ENCODE peak calls at places on chromosomes 12 and 14, in eight cellular contexts. W is vagina; G is tibial nerve; J is kidney epithelial cell; S is heart right ventricle; F is astrocyte; K is CD8-positive, alpha-beta T cell; T is lower leg skin. R is an unnamed sample.

GRCh38 chr14:38419579-38419978 is 163.7 kb upstream of the CLEC14A start:
- DNase-seq in T (no peak), K (no peak), W (no peak), S (no peak), G (no peak), F (peak; percentile 10), J (no peak), R (no peak)

GRCh38 chr12:72071030-72071429 is 132.4 kb downstream of the TPH2 start:
- DNase-seq in J (no peak), F (no peak), T (no peak), K (no peak), S (no peak), W (no peak), G (no peak), R (no peak)

GRCh38 chr12:45050751-45051489 is at the start of gene DBX2:
- DNase-seq in G (no peak), F (no peak), S (no peak), W (no peak), J (no peak), T (no peak), K (no peak), R (no peak)

GRCh38 chr14:100405752-100406455 is 82.8 kb downstream of the SLC25A47 start:
- DNase-seq in J (no peak), S (no peak), F (no peak), T (no peak), K (no peak), G (no peak), W (no peak), R (no peak)

GRCh38 chr14:22510527-22511110 is 78.4 kb downstream of the DAD1 start:
- DNase-seq in F (peak; percentile 86), J (no peak), W (no peak), T (no peak), K (no peak), G (no peak), S (no peak), R (no peak)

GRCh38 chr14:91872011-91872476 is 4.7 kb upstream of the TC2N start:
- DNase-seq in S (no peak), T (peak; percentile 46), W (no peak), J (no peak), G (peak; percentile 37), K (peak; percentile 52), F (no peak), R (no peak)

GRCh38 chr12:98901189-98901588 is 256.1 kb downstream of the APAF1 start:
- DNase-seq in T (no peak), G (no peak), F (no peak), K (no peak), J (no peak), W (no peak), S (no peak), R (no peak)

GRCh38 chr14:91269076-91269991 is 24.8 kb upstream of the GPR68 start:
- DNase-seq in K (no peak), G (no peak), S (no peak), F (no peak), W (no peak), T (no peak), J (no peak), R (no peak)

GRCh38 chr12:9731797-9732196 is 1.1 kb downstream of the CLECL1 start:
- DNase-seq in F (no peak), G (no peak), W (no peak), S (no peak), J (no peak), T (no peak), K (no peak), R (no peak)

GRCh38 chr14:100657780-100658513 is 68.7 kb upstream of the DLK1 start:
- DNase-seq in T (no peak), J (no peak), S (no peak), W (no peak), K (no peak), G (no peak), F (no peak), R (no peak)

GRCh38 chr12:104414581-104415305 is 42.0 kb upstream of the CHST11 start:
- DNase-seq in T (no peak), G (no peak), F (peak; percentile 38), K (no peak), J (no peak), S (no peak), W (no peak), R (no peak)

GRCh38 chr12:65192963-65193516 is 23.7 kb downstream of the LEMD3 start:
- DNase-seq in K (no peak), F (peak; percentile 12), G (no peak), T (no peak), S (no peak), W (no peak), J (no peak), R (no peak)

GRCh38 chr12:65631621-65632111 is 192.6 kb upstream of the HMGA2 start:
- DNase-seq in F (peak; percentile 100), T (peak; percentile 83), J (peak; percentile 99), K (no peak), W (no peak), G (no peak), S (peak; percentile 21), R (no peak)

GRCh38 chr12:13205809-13206559 is 9.5 kb downstream of the EMP1 start:
- DNase-seq in G (no peak), K (no peak), S (no peak), W (no peak), T (no peak), F (peak; percentile 99), J (peak; percentile 92), R (no peak)

GRCh38 chr14:88729159-88729558 is 63.6 kb downstream of the EML5 start:
- DNase-seq in F (no peak), W (no peak), G (no peak), J (no peak), K (no peak), S (no peak), T (no peak), R (no peak)
- TF ChIP-seq CTCF in F (peak; percentile 32), W (no peak), G (no peak), J (peak; percentile 10), K (no peak), S (no peak), T (no peak), R (peak; percentile 36)

DNA sequence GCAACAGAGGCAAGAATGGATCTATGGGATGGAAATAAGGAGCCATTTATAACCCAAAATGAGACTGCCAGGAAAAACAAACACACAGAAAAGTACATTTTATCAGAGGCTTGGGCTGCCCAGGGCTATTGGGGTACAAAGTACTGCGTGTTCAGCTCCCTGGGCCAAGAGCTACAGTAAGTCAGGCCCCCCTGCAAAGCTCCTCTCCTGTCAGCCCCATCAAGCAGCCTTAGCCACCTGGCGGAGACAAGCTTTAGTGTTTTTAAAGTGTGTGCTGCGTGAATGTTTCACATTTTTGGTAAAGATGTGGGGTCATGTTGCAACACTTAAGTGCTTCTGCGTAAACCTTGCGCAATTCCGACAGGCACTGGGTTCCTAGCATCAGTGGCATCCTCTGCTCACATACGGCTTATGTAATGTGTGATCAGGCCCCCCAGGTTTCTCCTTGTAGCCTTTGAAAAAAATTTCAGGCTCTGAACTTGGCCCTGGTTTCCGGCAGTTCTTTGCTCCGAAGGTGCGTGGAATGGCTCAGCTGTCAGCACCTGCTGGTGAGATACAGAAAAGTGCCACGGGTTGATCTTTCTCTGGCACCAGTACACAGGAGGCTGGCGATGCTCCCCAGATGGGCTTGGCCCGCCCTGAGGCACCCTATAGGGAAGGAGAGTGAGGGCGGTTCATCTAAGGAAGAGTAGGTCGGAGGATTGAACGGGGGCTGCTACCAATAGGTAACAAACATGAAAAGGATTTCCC is 198.7 kb upstream of the EEA1 start:
- DNase-seq in J (no peak), F (peak; percentile 70), T (peak; percentile 34), S (peak; percentile 82), K (no peak), G (no peak), W (no peak), R (no peak)
- TF ChIP-seq CTCF in J (no peak), F (no peak), T (no peak), S (peak; percentile 49), K (no peak), G (no peak), W (no peak), R (peak; percentile 15)

GRCh38 chr14:68910540-68910939 is 68.6 kb downstream of the ACTN1 start:
- DNase-seq in W (no peak), F (no peak), J (no peak), G (no peak), K (no peak), S (no peak), T (no peak), R (no peak)
- TF ChIP-seq CTCF in W (no peak), F (no peak), J (no peak), G (no peak), K (no peak), S (no peak), T (no peak), R (no peak)

GRCh38 chr12:6570264-6570887 is 2.3 kb upstream of the NOP2 start:
- DNase-seq in W (no peak), G (no peak), J (no peak), K (peak; percentile 40), F (no peak), T (no peak), S (no peak), R (no peak)
- TF ChIP-seq CTCF in W (no peak), G (peak; percentile 39), J (peak; percentile 73), K (peak; percentile 25), F (peak; percentile 27), T (no peak), S (peak; percentile 42), R (peak; percentile 63)

DNA sequence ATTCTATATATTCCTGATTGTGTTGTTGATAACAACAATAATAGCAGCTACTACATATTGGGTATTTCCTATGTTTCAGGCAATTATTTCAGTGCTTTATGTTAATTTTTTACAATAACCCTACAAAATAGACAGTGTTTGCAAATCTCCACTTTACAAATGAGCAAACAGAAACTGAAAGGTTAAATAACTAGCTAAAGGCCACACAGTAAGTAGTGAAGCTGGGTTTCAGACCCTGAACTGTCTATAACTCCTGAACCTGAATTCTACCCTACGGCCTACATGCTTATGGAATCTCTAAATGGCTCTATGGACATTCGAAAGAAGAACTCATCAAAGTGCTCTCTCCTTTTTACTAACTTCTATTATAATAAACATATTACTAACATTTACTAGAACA is 19.7 kb upstream of the NUDT4 start:
- DNase-seq in S (no peak), W (no peak), K (no peak), T (no peak), F (no peak), J (no peak), G (no peak), R (no peak)
- TF ChIP-seq CTCF in S (no peak), W (no peak), K (no peak), T (no peak), F (no peak), J (no peak), G (no peak), R (no peak)

GRCh38 chr14:75158843-75159614 is 17.4 kb downstream of the TMED10 start:
- DNase-seq in S (no peak), G (no peak), T (no peak), W (no peak), J (no peak), K (no peak), F (no peak), R (no peak)

GRCh38 chr14:75164809-75165208 is 11.6 kb downstream of the TMED10 start:
- DNase-seq in W (no peak), T (no peak), K (no peak), G (no peak), S (no peak), J (no peak), F (no peak), R (no peak)

GRCh38 chr14:75163677-75164076 is 12.7 kb downstream of the TMED10 start:
- DNase-seq in W (no peak), S (no peak), F (no peak), G (no peak), J (no peak), T (no peak), K (no peak), R (no peak)

GRCh38 chr14:75165586-75166391 is 10.6 kb downstream of the TMED10 start:
- DNase-seq in G (no peak), J (no peak), F (peak; percentile 41), S (no peak), W (no peak), T (no peak), K (no peak), R (no peak)

GRCh38 chr14:75162631-75163030 is 13.8 kb downstream of the TMED10 start:
- DNase-seq in F (no peak), W (no peak), T (no peak), J (no peak), S (no peak), K (no peak), G (no peak), R (no peak)
- TF ChIP-seq CTCF in F (no peak), W (no peak), T (no peak), J (peak; percentile 8), S (no peak), K (no peak), G (no peak), R (no peak)